ENCODE peak calls at places on chromosomes 13 and 19, in six cellular contexts. One of them, this sample, is unnamed.
A peak's percentile ranks its signal among the peaks of the same experiment; 100 is the strongest.

GRCh38 chr13:112692104-112692503 is 2.3 kb downstream of the ATP11A start:
- DNase-seq in tibial nerve: no peak
- DNase-seq in naive B cell: no peak
- DNase-seq in tibial artery: no peak
- DNase-seq in EL: no peak
- DNase-seq in A549: no peak
- DNase-seq in this sample: no peak

GRCh38 chr19:3471954-3472655 is 8.2 kb downstream of the SMIM24 start:
- DNase-seq in tibial nerve: no peak
- DNase-seq in naive B cell: no peak
- DNase-seq in tibial artery: no peak
- DNase-seq in EL: no peak
- DNase-seq in A549: no peak
- DNase-seq in this sample: peak; percentile 38

GRCh38 chr13:41054919-41055619 is 6.2 kb upstream of the WBP4 start:
- DNase-seq in tibial nerve: no peak
- DNase-seq in naive B cell: no peak
- DNase-seq in tibial artery: no peak
- DNase-seq in EL: peak; percentile 28
- DNase-seq in A549: no peak
- DNase-seq in this sample: no peak

GRCh38 chr13:66886248-66886647 is 343.9 kb downstream of the PCDH9 start:
- DNase-seq in tibial nerve: no peak
- DNase-seq in naive B cell: no peak
- DNase-seq in tibial artery: no peak
- DNase-seq in EL: no peak
- DNase-seq in A549: no peak
- DNase-seq in this sample: no peak

GRCh38 chr19:3607398-3608078 is 863 bp upstream of the TBXA2R start:
- DNase-seq in tibial nerve: no peak
- DNase-seq in naive B cell: no peak
- DNase-seq in tibial artery: no peak
- DNase-seq in EL: peak; percentile 35
- DNase-seq in A549: no peak
- DNase-seq in this sample: no peak

GRCh38 chr13:36776175-36776574 is 42.8 kb upstream of the RFXAP start:
- DNase-seq in tibial nerve: no peak
- DNase-seq in naive B cell: no peak
- DNase-seq in tibial artery: no peak
- DNase-seq in EL: no peak
- DNase-seq in A549: no peak
- DNase-seq in this sample: no peak

GRCh38 chr19:10727599-10728250 is 9.8 kb downstream of the DNM2 start:
- DNase-seq in tibial nerve: no peak
- DNase-seq in naive B cell: no peak
- DNase-seq in tibial artery: no peak
- DNase-seq in EL: no peak
- DNase-seq in A549: no peak
- DNase-seq in this sample: no peak

GRCh38 chr13:100637380-100637779 is 37.2 kb downstream of the TMTC4 start:
- DNase-seq in tibial nerve: no peak
- DNase-seq in naive B cell: no peak
- DNase-seq in tibial artery: no peak
- DNase-seq in EL: no peak
- DNase-seq in A549: no peak
- DNase-seq in this sample: no peak

GRCh38 chr13:108987488-108987887 is 358.1 kb downstream of the MYO16 start:
- DNase-seq in tibial nerve: no peak
- DNase-seq in naive B cell: no peak
- DNase-seq in tibial artery: no peak
- DNase-seq in EL: no peak
- DNase-seq in A549: no peak
- DNase-seq in this sample: no peak

GRCh38 chr13:79352107-79352506 is 53.9 kb downstream of the RBM26 start:
- DNase-seq in tibial nerve: no peak
- DNase-seq in naive B cell: no peak
- DNase-seq in tibial artery: no peak
- DNase-seq in EL: no peak
- DNase-seq in A549: no peak
- DNase-seq in this sample: no peak

GRCh38 chr13:26459276-26460131 is 98.0 kb upstream of the WASF3 start:
- DNase-seq in tibial nerve: no peak
- DNase-seq in naive B cell: no peak
- DNase-seq in tibial artery: no peak
- DNase-seq in EL: peak; percentile 34
- DNase-seq in A549: no peak
- DNase-seq in this sample: no peak

GRCh38 chr19:50772408-50773311 is 2.4 kb downstream of the GPR32 start:
- DNase-seq in tibial nerve: no peak
- DNase-seq in naive B cell: no peak
- DNase-seq in tibial artery: no peak
- DNase-seq in EL: peak; percentile 19
- DNase-seq in A549: no peak
- DNase-seq in this sample: no peak

This sample was measured in SJSA1.